ENCODE peak calls at places on chromosomes 11 and 22, in nine cellular contexts. One of them, this sample, is unnamed.

GRCh38 chr22:42152661-42153270 is 22.2 kb upstream of the CYP2D6 start:
- DNase-seq in HFF-Myc: no peak
- DNase-seq in tibial artery: peak; percentile 60
- DNase-seq in coronary artery: no peak
- DNase-seq in right atrium auricular region: no peak
- DNase-seq in neural progenitor cell: no peak
- DNase-seq in lower leg skin: no peak
- DNase-seq in GM12865: no peak
- DNase-seq in endothelial cell of umbilical vein: no peak
- DNase-seq in this sample: no peak

GRCh38 chr11:89381094-89381493 is 110.1 kb downstream of the NOX4 start:
- DNase-seq in lower leg skin: no peak
- DNase-seq in tibial artery: no peak
- DNase-seq in GM12865: no peak
- DNase-seq in right atrium auricular region: peak; percentile 67
- DNase-seq in neural progenitor cell: no peak
- DNase-seq in HFF-Myc: peak; percentile 92
- DNase-seq in coronary artery: peak; percentile 74
- DNase-seq in endothelial cell of umbilical vein: peak; percentile 97
- DNase-seq in this sample: no peak

GRCh38 chr22:35552186-35552842 is 11.7 kb downstream of the RASD2 start:
- DNase-seq in HFF-Myc: no peak
- DNase-seq in coronary artery: no peak
- DNase-seq in GM12865: peak; percentile 72
- DNase-seq in endothelial cell of umbilical vein: peak; percentile 15
- DNase-seq in neural progenitor cell: peak; percentile 77
- DNase-seq in lower leg skin: no peak
- DNase-seq in right atrium auricular region: no peak
- DNase-seq in tibial artery: no peak
- DNase-seq in this sample: peak; percentile 87

GRCh38 chr11:88631497-88631896 is 294.0 kb upstream of the CTSC start:
- DNase-seq in neural progenitor cell: peak; percentile 41
- DNase-seq in tibial artery: no peak
- DNase-seq in coronary artery: no peak
- DNase-seq in endothelial cell of umbilical vein: no peak
- DNase-seq in lower leg skin: no peak
- DNase-seq in right atrium auricular region: no peak
- DNase-seq in GM12865: no peak
- DNase-seq in HFF-Myc: no peak
- DNase-seq in this sample: no peak

GRCh38 chr11:123682976-123683375 is 28.6 kb upstream of the SCN3B start:
- DNase-seq in lower leg skin: no peak
- DNase-seq in coronary artery: no peak
- DNase-seq in right atrium auricular region: no peak
- DNase-seq in neural progenitor cell: no peak
- DNase-seq in endothelial cell of umbilical vein: no peak
- DNase-seq in tibial artery: no peak
- DNase-seq in HFF-Myc: no peak
- DNase-seq in GM12865: no peak
- DNase-seq in this sample: no peak

GRCh38 chr11:57761301-57762234 is at the start of gene CTNND1:
- DNase-seq in right atrium auricular region: peak; percentile 95
- DNase-seq in HFF-Myc: peak; percentile 94
- DNase-seq in lower leg skin: peak; percentile 96
- DNase-seq in tibial artery: peak; percentile 95
- DNase-seq in endothelial cell of umbilical vein: peak; percentile 97
- DNase-seq in coronary artery: peak; percentile 94
- DNase-seq in GM12865: peak; percentile 93
- DNase-seq in neural progenitor cell: peak; percentile 93
- DNase-seq in this sample: no peak

GRCh38 chr11:60984149-60984548 is 12.7 kb downstream of the CD6 start:
- DNase-seq in right atrium auricular region: no peak
- DNase-seq in endothelial cell of umbilical vein: no peak
- DNase-seq in lower leg skin: peak; percentile 34
- DNase-seq in GM12865: no peak
- DNase-seq in neural progenitor cell: no peak
- DNase-seq in tibial artery: no peak
- DNase-seq in HFF-Myc: no peak
- DNase-seq in coronary artery: no peak
- DNase-seq in this sample: peak; percentile 39

GRCh38 chr11:69122642-69123431 is 32.9 kb upstream of the SMIM38 start:
- DNase-seq in neural progenitor cell: peak; percentile 80
- DNase-seq in endothelial cell of umbilical vein: peak; percentile 64
- DNase-seq in HFF-Myc: peak; percentile 43
- DNase-seq in GM12865: peak; percentile 33
- DNase-seq in right atrium auricular region: peak; percentile 74
- DNase-seq in tibial artery: peak; percentile 82
- DNase-seq in lower leg skin: no peak
- DNase-seq in coronary artery: no peak
- DNase-seq in this sample: peak; percentile 63

GRCh38 chr22:38077096-38077495 is 6.9 kb downstream of the SLC16A8 start:
- DNase-seq in neural progenitor cell: no peak
- DNase-seq in lower leg skin: no peak
- DNase-seq in coronary artery: no peak
- DNase-seq in right atrium auricular region: no peak
- DNase-seq in tibial artery: no peak
- DNase-seq in endothelial cell of umbilical vein: no peak
- DNase-seq in GM12865: no peak
- DNase-seq in HFF-Myc: no peak
- DNase-seq in this sample: no peak

GRCh38 chr11:70159612-70160570 is 43.2 kb upstream of the FADD start:
- DNase-seq in neural progenitor cell: no peak
- DNase-seq in endothelial cell of umbilical vein: peak; percentile 23
- DNase-seq in GM12865: no peak
- DNase-seq in coronary artery: peak; percentile 83
- DNase-seq in right atrium auricular region: no peak
- DNase-seq in tibial artery: peak; percentile 87
- DNase-seq in lower leg skin: peak; percentile 93
- DNase-seq in HFF-Myc: no peak
- DNase-seq in this sample: no peak

GRCh38 chr11:111573821-111574249 is 28.4 kb upstream of the SIK2 start:
- DNase-seq in endothelial cell of umbilical vein: no peak
- DNase-seq in neural progenitor cell: no peak
- DNase-seq in HFF-Myc: no peak
- DNase-seq in lower leg skin: no peak
- DNase-seq in right atrium auricular region: no peak
- DNase-seq in coronary artery: no peak
- DNase-seq in GM12865: no peak
- DNase-seq in tibial artery: no peak
- DNase-seq in this sample: no peak
- H3K4me3 ChIP-seq in endothelial cell of umbilical vein: no peak overlapping the region
- H3K4me3 ChIP-seq in neural progenitor cell: no peak overlapping the region
- H3K4me3 ChIP-seq in HFF-Myc: no peak overlapping the region
- H3K4me3 ChIP-seq in lower leg skin: no peak overlapping the region
- H3K4me3 ChIP-seq in right atrium auricular region: peak overlapping the region; percentile 30
- H3K4me3 ChIP-seq in coronary artery: peak overlapping the region; percentile 43
- H3K4me3 ChIP-seq in GM12865: no peak overlapping the region
- H3K4me3 ChIP-seq in tibial artery: peak overlapping the region; percentile 9
- H3K4me3 ChIP-seq in this sample: no peak overlapping the region

GRCh38 chr11:11265994-11266606 is 87.0 kb downstream of the CSNK2A3 start:
- DNase-seq in GM12865: peak; percentile 68
- DNase-seq in endothelial cell of umbilical vein: no peak
- DNase-seq in neural progenitor cell: peak; percentile 69
- DNase-seq in lower leg skin: peak; percentile 85
- DNase-seq in right atrium auricular region: no peak
- DNase-seq in coronary artery: no peak
- DNase-seq in tibial artery: no peak
- DNase-seq in HFF-Myc: no peak
- DNase-seq in this sample: peak; percentile 42
- TF ChIP-seq CTCF in GM12865: peak; percentile 95
- TF ChIP-seq CTCF in endothelial cell of umbilical vein: peak; percentile 84
- TF ChIP-seq CTCF in neural progenitor cell: peak; percentile 99
- TF ChIP-seq CTCF in lower leg skin: no peak
- TF ChIP-seq CTCF in right atrium auricular region: peak; percentile 81
- TF ChIP-seq CTCF in coronary artery: peak; percentile 70
- TF ChIP-seq CTCF in tibial artery: peak; percentile 68
- TF ChIP-seq CTCF in HFF-Myc: peak; percentile 93
- TF ChIP-seq CTCF in this sample: peak; percentile 45

GRCh38 chr11:75347781-75348613 is 3.5 kb downstream of the ARRB1 start:
- DNase-seq in GM12865: no peak
- DNase-seq in HFF-Myc: peak; percentile 98
- DNase-seq in lower leg skin: no peak
- DNase-seq in endothelial cell of umbilical vein: peak; percentile 94
- DNase-seq in tibial artery: peak; percentile 74
- DNase-seq in right atrium auricular region: no peak
- DNase-seq in neural progenitor cell: no peak
- DNase-seq in coronary artery: peak; percentile 72
- DNase-seq in this sample: no peak
- H3K4me3 ChIP-seq in GM12865: no peak overlapping the region
- H3K4me3 ChIP-seq in HFF-Myc: no peak overlapping the region
- H3K4me3 ChIP-seq in lower leg skin: no peak overlapping the region
- H3K4me3 ChIP-seq in endothelial cell of umbilical vein: no peak overlapping the region
- H3K4me3 ChIP-seq in tibial artery: no peak overlapping the region
- H3K4me3 ChIP-seq in right atrium auricular region: no peak overlapping the region
- H3K4me3 ChIP-seq in neural progenitor cell: no peak overlapping the region
- H3K4me3 ChIP-seq in coronary artery: no peak overlapping the region
- H3K4me3 ChIP-seq in this sample: no peak overlapping the region

GRCh38 chr11:92070026-92070889 is 154.4 kb upstream of the FAT3 start:
- DNase-seq in tibial artery: no peak
- DNase-seq in coronary artery: no peak
- DNase-seq in neural progenitor cell: no peak
- DNase-seq in right atrium auricular region: no peak
- DNase-seq in GM12865: no peak
- DNase-seq in lower leg skin: no peak
- DNase-seq in HFF-Myc: no peak
- DNase-seq in endothelial cell of umbilical vein: no peak
- DNase-seq in this sample: no peak
- TF ChIP-seq CTCF in tibial artery: no peak
- TF ChIP-seq CTCF in coronary artery: no peak
- TF ChIP-seq CTCF in neural progenitor cell: peak; percentile 19
- TF ChIP-seq CTCF in right atrium auricular region: no peak
- TF ChIP-seq CTCF in GM12865: no peak
- TF ChIP-seq CTCF in lower leg skin: no peak
- TF ChIP-seq CTCF in HFF-Myc: no peak
- TF ChIP-seq CTCF in endothelial cell of umbilical vein: no peak
- TF ChIP-seq CTCF in this sample: no peak

DNA sequence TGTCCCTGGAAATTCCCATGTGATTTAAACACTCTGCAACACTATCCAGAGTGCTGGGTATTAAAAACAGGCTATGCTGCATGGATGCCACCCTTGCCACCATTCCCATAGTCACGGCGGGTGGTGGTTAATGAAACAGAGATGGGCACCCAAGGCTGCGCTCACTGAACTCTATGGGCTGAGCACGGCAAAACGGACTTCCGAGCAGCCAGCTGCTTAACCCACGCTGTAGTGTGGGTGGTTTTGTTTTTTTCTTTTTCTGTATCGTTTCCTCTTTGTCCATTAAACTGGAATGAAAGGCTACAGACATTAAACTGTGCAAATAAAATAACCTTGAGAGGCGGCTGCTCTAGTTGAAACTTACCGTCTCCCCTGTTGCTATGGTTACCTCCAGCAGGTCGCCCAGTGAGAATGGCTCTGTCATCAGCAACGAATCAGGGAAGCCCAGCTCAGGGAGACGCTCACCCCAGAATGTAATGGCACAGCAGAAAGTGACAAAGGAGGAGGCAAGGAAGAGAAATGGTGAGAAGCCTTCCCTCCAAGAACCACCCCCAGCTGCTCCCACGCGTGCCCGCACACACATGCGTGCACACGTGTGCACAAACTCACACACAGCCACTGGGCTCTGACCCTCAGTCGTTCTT is 102.1 kb downstream of the C11orf91 start:
- DNase-seq in GM12865: peak; percentile 21
- DNase-seq in lower leg skin: no peak
- DNase-seq in HFF-Myc: no peak
- DNase-seq in endothelial cell of umbilical vein: no peak
- DNase-seq in neural progenitor cell: peak; percentile 67
- DNase-seq in coronary artery: no peak
- DNase-seq in right atrium auricular region: no peak
- DNase-seq in tibial artery: no peak
- DNase-seq in this sample: no peak
- H3K4me3 ChIP-seq in GM12865: no peak overlapping the region
- H3K4me3 ChIP-seq in lower leg skin: no peak overlapping the region
- H3K4me3 ChIP-seq in HFF-Myc: no peak overlapping the region
- H3K4me3 ChIP-seq in endothelial cell of umbilical vein: no peak overlapping the region
- H3K4me3 ChIP-seq in neural progenitor cell: no peak overlapping the region
- H3K4me3 ChIP-seq in coronary artery: no peak overlapping the region
- H3K4me3 ChIP-seq in right atrium auricular region: no peak overlapping the region
- H3K4me3 ChIP-seq in tibial artery: no peak overlapping the region
- H3K4me3 ChIP-seq in this sample: no peak overlapping the region

DNA sequence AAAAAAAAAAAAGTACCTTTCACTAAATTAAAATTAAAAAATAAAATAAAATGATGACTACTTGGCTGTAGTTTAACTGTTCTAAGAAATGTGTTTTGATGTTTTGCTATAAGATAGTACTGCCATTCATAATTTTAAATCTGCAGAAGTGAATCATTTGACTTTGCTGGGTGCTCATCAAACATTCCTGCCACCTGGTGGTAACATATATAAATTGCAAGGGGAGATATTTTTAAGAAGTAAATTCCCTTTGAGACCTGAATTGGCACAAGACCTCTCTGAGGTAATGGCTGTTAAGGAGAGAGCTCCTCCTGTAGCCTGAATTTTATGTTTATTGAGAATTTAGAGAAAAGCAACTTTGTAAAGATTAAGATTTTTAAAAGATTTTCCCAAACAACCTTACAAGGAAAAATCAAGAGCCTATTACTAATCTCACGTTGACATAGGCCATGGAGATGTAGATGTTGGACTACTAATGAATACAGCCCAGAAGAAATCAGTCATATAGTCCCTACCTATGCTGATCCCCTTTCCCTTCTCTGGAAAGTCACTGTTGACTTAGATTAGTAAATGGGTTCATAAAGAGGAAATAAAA is 11.9 kb upstream of the NARS2 start:
- DNase-seq in HFF-Myc: no peak
- DNase-seq in tibial artery: no peak
- DNase-seq in coronary artery: no peak
- DNase-seq in lower leg skin: no peak
- DNase-seq in endothelial cell of umbilical vein: peak; percentile 23
- DNase-seq in neural progenitor cell: no peak
- DNase-seq in GM12865: peak; percentile 48
- DNase-seq in right atrium auricular region: no peak
- DNase-seq in this sample: no peak
- TF ChIP-seq CTCF in HFF-Myc: peak; percentile 45
- TF ChIP-seq CTCF in tibial artery: peak; percentile 9
- TF ChIP-seq CTCF in coronary artery: no peak
- TF ChIP-seq CTCF in lower leg skin: no peak
- TF ChIP-seq CTCF in endothelial cell of umbilical vein: peak; percentile 30
- TF ChIP-seq CTCF in neural progenitor cell: peak; percentile 68
- TF ChIP-seq CTCF in GM12865: peak; percentile 39
- TF ChIP-seq CTCF in right atrium auricular region: no peak
- TF ChIP-seq CTCF in this sample: peak; percentile 58

DNA sequence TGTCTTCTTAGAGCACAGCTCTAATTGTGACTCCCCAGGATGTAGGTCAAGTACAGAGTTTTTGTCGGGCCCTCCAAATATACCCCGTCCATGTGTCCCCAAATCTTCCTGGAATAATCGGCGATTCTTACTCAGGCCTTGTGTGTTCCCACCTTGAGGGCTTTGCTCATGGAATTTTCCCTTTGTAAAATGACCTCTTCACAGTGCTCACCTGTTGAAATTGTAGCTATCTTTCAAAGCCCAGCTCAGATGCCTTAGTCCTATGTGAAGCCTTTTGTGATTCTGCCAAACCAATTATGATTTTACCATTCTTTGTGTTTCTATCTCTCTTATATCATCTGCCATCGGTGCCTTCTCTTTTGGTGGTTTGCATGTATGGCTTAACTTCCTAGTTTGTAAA is 30.1 kb upstream of the RAG2 start:
- DNase-seq in HFF-Myc: no peak
- DNase-seq in tibial artery: no peak
- DNase-seq in right atrium auricular region: no peak
- DNase-seq in GM12865: no peak
- DNase-seq in lower leg skin: no peak
- DNase-seq in endothelial cell of umbilical vein: no peak
- DNase-seq in neural progenitor cell: no peak
- DNase-seq in coronary artery: no peak
- DNase-seq in this sample: no peak
- H3K4me3 ChIP-seq in HFF-Myc: no peak overlapping the region
- H3K4me3 ChIP-seq in tibial artery: no peak overlapping the region
- H3K4me3 ChIP-seq in right atrium auricular region: no peak overlapping the region
- H3K4me3 ChIP-seq in GM12865: no peak overlapping the region
- H3K4me3 ChIP-seq in lower leg skin: no peak overlapping the region
- H3K4me3 ChIP-seq in endothelial cell of umbilical vein: no peak overlapping the region
- H3K4me3 ChIP-seq in neural progenitor cell: no peak overlapping the region
- H3K4me3 ChIP-seq in coronary artery: no peak overlapping the region
- H3K4me3 ChIP-seq in this sample: no peak overlapping the region